ENCODE peak calls at places on chromosomes 16 and 17, in four cellular contexts. S is HL-60, V is K562, I is GM12878. B is an unnamed sample.

GRCh38 chr16:52254753-52255152 is 292.2 kb downstream of the TOX3 start:
- DNase-seq in S (no peak), V (no peak), I (no peak), B (no peak)

GRCh38 chr17:50911890-50912289 is 45.7 kb upstream of the TOB1 start:
- DNase-seq in S (no peak), V (no peak), I (no peak), B (no peak)

GRCh38 chr16:88352261-88353200 is 30.2 kb upstream of the ZNF469 start:
- DNase-seq in S (no peak), V (no peak), I (no peak), B (no peak)

GRCh38 chr17:6684881-6685767 is 28.0 kb downstream of the SLC13A5 start:
- DNase-seq in S (no peak), V (no peak), I (no peak), B (no peak)

GRCh38 chr17:63290784-63291183 is 155.3 kb downstream of the CYB561 start:
- DNase-seq in S (no peak), V (no peak), I (no peak), B (no peak)

GRCh38 chr17:16363749-16364536 is 10.7 kb upstream of the CENPV start:
- DNase-seq in S (peak), V (peak), I (peak), B (peak)

GRCh38 chr17:50297407-50297865 is 23.2 kb downstream of the TMEM92 start:
- DNase-seq in S (peak), V (peak), I (no peak), B (peak)

GRCh38 chr17:64262125-64262421 is 987 bp downstream of the TEX2 start:
- DNase-seq in S (no peak), V (no peak), I (no peak), B (no peak)

GRCh38 chr16:1527836-1528811 is 5.3 kb upstream of the TMEM204 start:
- DNase-seq in S (no peak), V (peak), I (no peak), B (no peak)

GRCh38 chr17:41311111-41311510 is 2.0 kb upstream of the KRTAP16-1 start:
- DNase-seq in S (no peak), V (no peak), I (no peak), B (no peak)

GRCh38 chr16:74769791-74770190 is 4.8 kb downstream of the FA2H start:
- DNase-seq in S (no peak), V (no peak), I (no peak), B (no peak)

GRCh38 chr16:8146613-8147012 is 443.7 kb downstream of the TMEM114 start:
- DNase-seq in S (no peak), V (no peak), I (no peak), B (no peak)

GRCh38 chr17:63039899-63040602 is 74.0 kb downstream of the TANC2 start:
- DNase-seq in S (no peak), V (no peak), I (no peak), B (peak)

GRCh38 chr17:17514361-17514992 is 18.3 kb upstream of the RASD1 start:
- DNase-seq in S (no peak), V (no peak), I (no peak), B (no peak)

GRCh38 chr16:8948831-8949230 is 14.9 kb downstream of the USP7 start:
- DNase-seq in S (no peak), V (no peak), I (no peak), B (no peak)

GRCh38 chr17:10295728-10296343 is 77.0 kb downstream of the MYH13 start:
- DNase-seq in S (peak), V (peak), I (peak), B (peak)
- TF ChIP-seq SPI1 in S (no peak), V (no peak), I (no peak), B (no peak)

DNA sequence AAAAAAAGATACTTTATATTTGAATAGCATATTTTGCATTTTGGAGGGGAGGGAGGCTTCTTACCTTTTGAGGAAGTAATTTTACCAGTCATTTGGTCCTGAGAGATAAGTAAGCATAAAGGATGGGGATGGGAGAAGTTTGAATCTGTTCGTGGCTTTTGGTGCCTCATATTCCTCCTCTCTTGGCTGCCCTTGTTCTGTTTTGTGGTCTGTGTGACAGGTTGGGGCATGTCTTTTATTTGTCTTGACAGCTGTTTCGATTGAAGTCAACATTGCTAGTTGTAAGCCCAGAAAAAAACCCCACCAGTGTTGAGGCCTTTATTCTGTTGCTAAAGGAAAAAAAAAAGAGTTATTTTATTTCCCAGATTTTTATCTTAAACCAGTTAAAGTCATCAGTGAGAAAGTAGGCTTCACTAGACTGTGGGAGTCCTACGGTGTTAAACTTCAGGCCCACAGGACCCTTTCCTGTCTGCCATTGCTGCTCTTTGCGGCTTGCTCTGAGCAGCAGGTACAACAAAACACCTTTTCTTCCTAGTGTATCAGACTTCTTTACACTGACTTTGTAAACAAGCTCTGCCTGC is 11.4 kb downstream of the SLC7A6 start:
- DNase-seq in S (no peak), V (no peak), I (peak), B (no peak)
- TF ChIP-seq SPI1 in S (no peak), V (no peak), I (no peak), B (peak)

GRCh38 chr16:56426585-56426984 is 1.2 kb upstream of the AMFR start:
- DNase-seq in S (no peak), V (no peak), I (no peak), B (no peak)
- TF ChIP-seq SPI1 in S (no peak), V (no peak), I (no peak), B (no peak)

GRCh38 chr16:84583995-84584394 is 33.9 kb downstream of the COTL1 start:
- DNase-seq in S (no peak), V (no peak), I (no peak), B (no peak)
- TF ChIP-seq SPI1 in S (no peak), V (no peak), I (no peak), B (no peak)

DNA sequence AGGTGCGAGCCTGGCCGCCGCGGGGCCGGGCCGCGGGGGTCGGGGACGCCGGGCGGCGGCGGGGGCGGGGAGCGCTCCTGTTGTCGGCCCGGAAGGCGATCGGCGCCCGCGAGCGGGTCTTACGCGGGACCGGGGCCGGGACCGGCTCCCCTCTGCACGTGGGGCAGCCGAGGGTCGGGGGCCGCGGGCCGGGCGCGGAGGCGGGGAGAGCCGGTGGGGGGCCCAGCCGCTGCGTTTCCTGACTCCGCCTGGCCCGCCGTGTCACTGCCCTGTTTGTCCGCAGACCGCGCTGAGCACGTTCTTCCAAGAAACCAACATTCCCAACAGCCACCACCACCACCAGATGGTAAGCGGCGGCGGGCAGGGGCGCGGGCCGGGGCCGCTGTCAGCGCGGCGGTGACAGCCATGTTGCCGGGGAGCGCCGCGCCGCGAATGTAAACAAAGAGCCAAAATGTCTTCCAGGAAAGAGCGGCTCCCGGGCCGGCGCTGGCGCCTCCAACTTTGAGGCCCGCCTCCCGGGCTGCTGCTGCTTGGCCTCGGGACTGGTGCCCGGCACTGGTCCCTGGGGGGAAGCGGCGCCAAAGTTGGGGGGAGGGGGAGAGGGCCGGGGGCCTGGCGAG is 586 bp downstream of the UBALD2 start:
- DNase-seq in S (peak), V (peak), I (no peak), B (no peak)
- TF ChIP-seq SPI1 in S (no peak), V (no peak), I (no peak), B (no peak)

GRCh38 chr16:23420011-23420410 is 33.0 kb downstream of the COG7 start:
- DNase-seq in S (no peak), V (no peak), I (no peak), B (no peak)
- TF ChIP-seq SPI1 in S (no peak), V (no peak), I (no peak), B (no peak)